ENCODE peak calls at places on chromosomes 12 and 14, in five cellular contexts. B, S, A, K and P are unnamed samples.

GRCh38 chr14:96614528-96614927 is 112.3 kb downstream of the PAPOLA start:
- DNase-seq in B (no peak), A (no peak), K (no peak), S (no peak), P (no peak)

GRCh38 chr14:92663049-92663448 is 85.4 kb downstream of the LGMN start:
- DNase-seq in K (no peak), B (no peak), S (no peak), A (no peak), P (no peak)

GRCh38 chr14:101177301-101178055 is 274.0 kb upstream of the RTL1 start:
- DNase-seq in K (no peak), B (no peak), S (no peak), A (no peak), P (no peak)

GRCh38 chr14:102362084-102362483 is 606 bp downstream of the CINP start:
- DNase-seq in A (no peak), B (no peak), S (no peak), K (no peak), P (no peak)

GRCh38 chr12:6960291-6961277 is 9.4 kb downstream of the PTPN6 start:
- DNase-seq in B (peak; percentile 46), A (peak; percentile 49), S (peak; percentile 31), K (no peak), P (no peak)

GRCh38 chr14:102417118-102417517 is 54.4 kb downstream of the TECPR2 start:
- DNase-seq in S (no peak), B (no peak), A (no peak), K (no peak), P (no peak)

GRCh38 chr14:61505815-61506809 is 184.7 kb downstream of the PRKCH start:
- DNase-seq in S (no peak), K (no peak), B (no peak), A (no peak), P (no peak)

GRCh38 chr12:24045816-24046257 is 96.4 kb upstream of the SOX5 start:
- DNase-seq in B (no peak), K (no peak), A (peak; percentile 49), S (no peak), P (no peak)

GRCh38 chr14:33714527-33715222 is 236.2 kb downstream of the EGLN3 start:
- DNase-seq in B (no peak), A (no peak), K (no peak), S (no peak), P (no peak)

GRCh38 chr14:104285483-104285790 is 147.1 kb downstream of the KIF26A start:
- DNase-seq in K (no peak), A (no peak), B (no peak), S (no peak), P (no peak)

GRCh38 chr14:92863281-92863680 is 59.7 kb upstream of the CHGA start:
- DNase-seq in S (no peak), B (no peak), A (no peak), K (no peak), P (no peak)

GRCh38 chr12:108399514-108399913 is 60.4 kb upstream of the CMKLR1 start:
- DNase-seq in S (peak; percentile 81), K (no peak), B (peak; percentile 80), A (no peak), P (peak; percentile 54)

GRCh38 chr14:73961192-73961591 is 11.1 kb downstream of the COQ6 start:
- DNase-seq in K (no peak), S (no peak), A (no peak), B (no peak), P (no peak)

GRCh38 chr12:75876843-75877587 is 154.6 kb downstream of the PHLDA1 start:
- DNase-seq in B (no peak), A (no peak), S (no peak), K (no peak), P (no peak)
- H3K27ac ChIP-seq in B (no peak overlapping the region), A (no peak overlapping the region), S (no peak overlapping the region), K (no peak overlapping the region), P (no peak overlapping the region)

GRCh38 chr12:54374555-54375257 is 9.8 kb downstream of the ZNF385A start:
- DNase-seq in S (peak; percentile 82), K (no peak), A (no peak), B (peak; percentile 61), P (no peak)
- H3K27ac ChIP-seq in S (peak overlapping the region; percentile 68), K (peak overlapping the region; percentile 84), A (no peak overlapping the region), B (peak overlapping the region; percentile 36), P (peak overlapping the region; percentile 22)

GRCh38 chr12:53096761-53097160 is 706 bp upstream of the IGFBP6 start:
- DNase-seq in S (no peak), A (no peak), K (no peak), B (no peak), P (no peak)
- H3K27ac ChIP-seq in S (peak overlapping the region; percentile 92), A (no peak overlapping the region), K (peak overlapping the region; percentile 91), B (peak overlapping the region; percentile 62), P (peak overlapping the region; percentile 88)

GRCh38 chr14:79571361-79571760 is 639.9 kb downstream of the DIO2 start:
- DNase-seq in K (no peak), A (no peak), S (no peak), B (no peak), P (no peak)
- H3K27ac ChIP-seq in K (no peak overlapping the region), A (no peak overlapping the region), S (no peak overlapping the region), B (no peak overlapping the region), P (no peak overlapping the region)